ENCODE peak calls at places on chromosomes 1 and 21, in eight cellular contexts. C is tibial artery; Z is astrocyte; A is stomach; L is CD4-positive, alpha-beta memory T cell; V is adrenal gland; Y is pancreas; H is prostate gland. P is an unnamed sample.

GRCh38 chr1:181504294-181505115 is 21.2 kb downstream of the CACNA1E start:
- DNase-seq in C (no peak), Z (no peak), A (no peak), L (no peak), V (no peak), Y (no peak), H (no peak), P (no peak)

GRCh38 chr21:46142581-46143473 is 12.6 kb downstream of the FTCD start:
- DNase-seq in C (no peak), Z (no peak), A (no peak), L (no peak), V (no peak), Y (peak; percentile 24), H (no peak), P (no peak)

GRCh38 chr1:173153503-173153902 is 53.6 kb downstream of the TNFSF4 start:
- DNase-seq in C (no peak), Z (no peak), A (no peak), L (no peak), V (no peak), Y (no peak), H (no peak), P (no peak)

GRCh38 chr1:208243851-208244583 is at the start of gene PLXNA2:
- DNase-seq in C (peak; percentile 77), Z (peak; percentile 58), A (peak; percentile 93), L (peak; percentile 66), V (peak; percentile 74), Y (peak; percentile 92), H (peak; percentile 89), P (peak; percentile 85)

GRCh38 chr1:155012052-155012546 is 9.5 kb downstream of the ZBTB7B start:
- DNase-seq in C (peak; percentile 68), Z (no peak), A (peak; percentile 70), L (peak; percentile 19), V (peak; percentile 97), Y (no peak), H (peak; percentile 73), P (peak; percentile 89)

GRCh38 chr1:160636076-160636475 is 10.8 kb downstream of the SLAMF1 start:
- DNase-seq in C (no peak), Z (no peak), A (no peak), L (no peak), V (no peak), Y (no peak), H (no peak), P (no peak)

GRCh38 chr1:226891846-226892533 is 21.6 kb downstream of the PSEN2 start:
- DNase-seq in C (no peak), Z (no peak), A (no peak), L (no peak), V (no peak), Y (no peak), H (no peak), P (no peak)

GRCh38 chr1:17423781-17424245 is 15.7 kb downstream of the RCC2 start:
- DNase-seq in C (no peak), Z (no peak), A (no peak), L (no peak), V (no peak), Y (no peak), H (no peak), P (no peak)

GRCh38 chr1:17258116-17258757 is 9.3 kb downstream of the PADI3 start:
- DNase-seq in C (no peak), Z (no peak), A (no peak), L (no peak), V (no peak), Y (no peak), H (no peak), P (no peak)

GRCh38 chr1:93434088-93434487 is 13.8 kb upstream of the FNBP1L start:
- DNase-seq in C (no peak), Z (no peak), A (no peak), L (no peak), V (no peak), Y (no peak), H (no peak), P (no peak)

GRCh38 chr21:35565204-35565611 is 495.1 kb downstream of the SETD4 start:
- DNase-seq in C (peak; percentile 46), Z (peak; percentile 92), A (peak; percentile 40), L (no peak), V (peak; percentile 79), Y (no peak), H (no peak), P (no peak)

GRCh38 chr1:231778009-231778719 is 151.6 kb downstream of the DISC1 start:
- DNase-seq in C (peak; percentile 59), Z (peak; percentile 30), A (no peak), L (no peak), V (peak; percentile 32), Y (no peak), H (peak; percentile 67), P (peak; percentile 74)

GRCh38 chr1:6185635-6186382 is 5.7 kb upstream of the CHD5 start:
- DNase-seq in C (no peak), Z (no peak), A (no peak), L (no peak), V (no peak), Y (no peak), H (no peak), P (no peak)

GRCh38 chr21:33075128-33075527 is 5.2 kb downstream of the OLIG1 start:
- DNase-seq in C (no peak), Z (no peak), A (no peak), L (no peak), V (no peak), Y (no peak), H (no peak), P (no peak)

GRCh38 chr1:241532173-241532553 is at the start of gene KMO:
- DNase-seq in C (no peak), Z (peak; percentile 2), A (no peak), L (no peak), V (no peak), Y (no peak), H (no peak), P (no peak)

GRCh38 chr1:241536383-241536782 is 4.2 kb downstream of the KMO start:
- DNase-seq in C (no peak), Z (no peak), A (no peak), L (no peak), V (no peak), Y (no peak), H (no peak), P (no peak)

GRCh38 chr1:241531195-241532172 is 694 bp upstream of the KMO start:
- DNase-seq in C (no peak), Z (peak; percentile 65), A (no peak), L (peak; percentile 68), V (no peak), Y (no peak), H (no peak), P (no peak)

GRCh38 chr1:241533375-241534115 is 1.4 kb downstream of the KMO start:
- DNase-seq in C (no peak), Z (no peak), A (no peak), L (no peak), V (no peak), Y (no peak), H (no peak), P (no peak)

GRCh38 chr1:241532864-241533263 is 686 bp downstream of the KMO start:
- DNase-seq in C (no peak), Z (no peak), A (no peak), L (no peak), V (no peak), Y (no peak), H (no peak), P (no peak)
- H3K4me3 ChIP-seq in C (no peak overlapping the region), Z (no peak overlapping the region), A (no peak overlapping the region), L (no peak overlapping the region), V (peak overlapping the region; percentile 55), Y (no peak overlapping the region), H (no peak overlapping the region), P (no peak overlapping the region)

DNA sequence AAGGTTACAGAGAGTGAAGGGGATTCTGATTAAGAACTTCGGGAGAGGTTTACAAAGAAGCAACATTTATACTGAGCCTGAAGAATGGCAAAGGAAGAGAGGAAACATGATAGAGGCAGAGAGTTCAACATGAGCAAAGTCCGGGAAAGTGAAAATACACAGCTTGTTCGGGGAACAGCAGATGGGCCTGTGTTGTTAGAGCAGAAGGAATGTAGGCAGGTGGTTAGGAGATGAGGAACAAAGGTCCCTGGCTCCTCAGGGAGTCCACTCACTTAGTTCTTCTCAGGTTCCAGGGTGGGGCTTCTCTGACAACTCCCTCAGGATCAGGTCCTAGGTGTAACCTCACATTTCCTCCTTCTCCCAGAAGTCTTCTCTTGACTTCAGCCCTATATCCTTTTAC is 5.1 kb upstream of the ZNF326 start:
- DNase-seq in C (no peak), Z (no peak), A (no peak), L (no peak), V (no peak), Y (no peak), H (no peak), P (no peak)
- H3K27ac ChIP-seq in C (no peak overlapping the region), Z (no peak overlapping the region), A (no peak overlapping the region), L (no peak overlapping the region), V (no peak overlapping the region), Y (no peak overlapping the region), H (no peak overlapping the region), P (no peak overlapping the region)

DNA sequence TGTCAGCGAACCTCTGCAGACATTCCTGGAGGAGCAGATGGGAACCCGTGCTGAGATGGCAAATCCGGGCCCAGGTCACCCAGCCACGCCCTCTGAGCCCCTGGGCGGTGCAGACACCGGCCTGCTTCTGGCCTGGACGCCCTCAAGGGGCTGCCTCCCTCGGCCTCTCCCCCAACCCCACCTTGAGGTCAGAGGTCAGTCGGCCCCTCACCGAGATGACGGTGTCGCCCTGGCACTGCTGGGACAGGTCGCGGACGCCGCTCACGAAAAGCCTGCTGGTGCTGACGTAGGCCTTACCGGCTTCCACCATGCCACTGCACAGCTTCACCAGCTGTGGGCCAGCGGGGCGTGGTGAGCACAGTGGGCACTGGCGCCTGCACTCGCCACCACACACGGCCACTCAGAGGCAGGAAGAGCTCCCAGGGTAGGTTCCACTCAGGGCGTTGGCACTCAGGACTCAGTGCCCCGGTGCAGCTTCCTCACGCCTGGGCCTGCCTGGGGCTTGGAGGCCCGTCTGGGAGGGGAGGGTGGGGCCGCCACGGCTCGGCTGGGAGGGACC is 4.7 kb downstream of the ACAP3 start:
- DNase-seq in C (no peak), Z (no peak), A (no peak), L (no peak), V (no peak), Y (no peak), H (no peak), P (no peak)
- H3K4me1 ChIP-seq in C (peaks cover 39% of the 10 kb centered on the region), Z (peaks cover 31% of the 10 kb centered on the region), A (peaks cover 47% of the 10 kb centered on the region), L (peaks cover 29% of the 10 kb centered on the region), V (peaks cover 34% of the 10 kb centered on the region), Y (peaks cover 22% of the 10 kb centered on the region), H (peaks cover 25% of the 10 kb centered on the region), P (no peaks in the 10 kb centered on the region)

GRCh38 chr1:30730351-30731108 is 7.1 kb upstream of the MATN1 start:
- DNase-seq in C (no peak), Z (no peak), A (no peak), L (no peak), V (no peak), Y (no peak), H (no peak), P (no peak)

GRCh38 chr1:30731806-30732276 is 8.5 kb upstream of the MATN1 start:
- DNase-seq in C (no peak), Z (no peak), A (no peak), L (no peak), V (no peak), Y (peak; percentile 37), H (no peak), P (no peak)

GRCh38 chr1:30732277-30732996 is 9.1 kb upstream of the MATN1 start:
- DNase-seq in C (no peak), Z (peak; percentile 68), A (no peak), L (no peak), V (no peak), Y (peak; percentile 45), H (no peak), P (no peak)

GRCh38 chr1:30729906-30730305 is 6.5 kb upstream of the MATN1 start:
- DNase-seq in C (no peak), Z (no peak), A (no peak), L (no peak), V (no peak), Y (peak; percentile 20), H (no peak), P (no peak)

GRCh38 chr1:30731109-30731805 is 7.9 kb upstream of the MATN1 start:
- DNase-seq in C (no peak), Z (no peak), A (no peak), L (no peak), V (no peak), Y (peak; percentile 32), H (no peak), P (no peak)
- H3K4me3 ChIP-seq in C (no peak overlapping the region), Z (no peak overlapping the region), A (no peak overlapping the region), L (no peak overlapping the region), V (no peak overlapping the region), Y (no peak overlapping the region), H (no peak overlapping the region), P (no peak overlapping the region)

P was measured in right atrium auricular region.